ENCODE peak calls at places on chromosomes 6 and 20, in ten cellular contexts. J is colonic mucosa; Z is psoas muscle; O is heart right ventricle; M is astrocyte of the spinal cord; Y is right lobe of liver; A is H9; Q is mesothelial cell of epicardium; F is cardiac fibroblast; V is CD8-positive, alpha-beta T cell. B is an unnamed sample.

GRCh38 chr6:45491874-45492273 is 114.1 kb upstream of the SUPT3H start:
- DNase-seq in Z (no peak), V (no peak), Y (no peak), Q (no peak), F (no peak), J (no peak), A (no peak), O (no peak), M (no peak), B (no peak)

GRCh38 chr6:53829698-53830221 is 35.0 kb downstream of the LRRC1 start:
- DNase-seq in Y (no peak), V (no peak), A (no peak), M (no peak), F (no peak), Q (no peak), Z (no peak), J (peak), O (no peak), B (no peak)

GRCh38 chr6:11778648-11779307 is at the start of gene ADTRP:
- DNase-seq in V (no peak), M (no peak), J (peak), F (no peak), Y (no peak), A (no peak), Z (no peak), Q (no peak), O (peak), B (no peak)

GRCh38 chr6:2596222-2596621 is 154.5 kb downstream of the MYLK4 start:
- DNase-seq in Z (no peak), Q (no peak), A (peak), V (no peak), Y (no peak), M (no peak), O (no peak), J (no peak), F (no peak), B (no peak)

GRCh38 chr6:88374556-88374955 is 208.4 kb upstream of the CNR1 start:
- DNase-seq in M (no peak), Z (no peak), A (no peak), O (no peak), Q (no peak), V (no peak), J (no peak), Y (no peak), F (no peak), B (no peak)

GRCh38 chr6:64890609-64891008 is 816.4 kb downstream of the EYS start:
- DNase-seq in J (no peak), V (no peak), Y (no peak), M (peak), A (no peak), F (peak), Q (no peak), Z (no peak), O (no peak), B (no peak)

GRCh38 chr6:87161299-87161698 is 5.9 kb downstream of the ZNF292 start:
- DNase-seq in Q (no peak), J (no peak), V (no peak), Z (no peak), A (no peak), F (no peak), O (no peak), Y (no peak), M (no peak), B (no peak)

GRCh38 chr6:4809999-4810918 is 34.1 kb downstream of the CDYL start:
- DNase-seq in J (no peak), F (peak), Z (no peak), Y (no peak), Q (no peak), O (no peak), A (no peak), M (peak), V (no peak), B (no peak)

GRCh38 chr20:5056801-5057599 is 55.7 kb upstream of the SLC23A2 start:
- DNase-seq in Q (no peak), M (peak), J (peak), A (peak), V (peak), Y (peak), F (peak), Z (no peak), O (peak), B (no peak)

GRCh38 chr20:20680991-20681508 is 31.4 kb downstream of the RALGAPA2 start:
- DNase-seq in M (no peak), Z (no peak), J (no peak), O (no peak), Q (no peak), V (no peak), A (no peak), F (no peak), Y (no peak), B (no peak)

GRCh38 chr20:51643390-51643789 is 100.9 kb upstream of the NFATC2 start:
- DNase-seq in J (no peak), Z (no peak), O (no peak), V (no peak), Y (no peak), F (no peak), M (no peak), Q (no peak), A (no peak), B (no peak)

GRCh38 chr6:155315516-155315871 is 1.2 kb upstream of the TFB1M start:
- DNase-seq in M (no peak), F (peak), A (no peak), J (no peak), V (no peak), Z (no peak), Q (no peak), O (no peak), Y (no peak), B (no peak)

GRCh38 chr6:136599324-136600011 is 49.2 kb upstream of the MAP7 start:
- DNase-seq in V (no peak), Q (no peak), F (no peak), J (no peak), Y (no peak), M (no peak), O (peak), Z (peak), A (no peak), B (peak)

GRCh38 chr20:4147319-4147718 is 132.0 kb upstream of the RNF24 start:
- DNase-seq in Y (no peak), M (no peak), J (no peak), O (no peak), V (no peak), Z (no peak), A (no peak), Q (no peak), F (no peak), B (no peak)

GRCh38 chr6:106122306-106122940 is 36.3 kb downstream of the PRDM1 start:
- DNase-seq in Y (no peak), M (no peak), A (no peak), F (no peak), V (no peak), O (no peak), Q (no peak), J (no peak), Z (no peak), B (no peak)

GRCh38 chr20:36861875-36862801 is 13.8 kb upstream of the TLDC2 start:
- DNase-seq in A (peak), F (peak), J (peak), O (peak), V (no peak), Q (peak), Y (peak), M (peak), Z (peak), B (peak)

GRCh38 chr6:48834706-48835105 is 628.3 kb downstream of the MMUT start:
- DNase-seq in Z (no peak), Q (no peak), V (no peak), M (no peak), A (no peak), Y (no peak), F (peak), J (no peak), O (no peak), B (no peak)

DNA sequence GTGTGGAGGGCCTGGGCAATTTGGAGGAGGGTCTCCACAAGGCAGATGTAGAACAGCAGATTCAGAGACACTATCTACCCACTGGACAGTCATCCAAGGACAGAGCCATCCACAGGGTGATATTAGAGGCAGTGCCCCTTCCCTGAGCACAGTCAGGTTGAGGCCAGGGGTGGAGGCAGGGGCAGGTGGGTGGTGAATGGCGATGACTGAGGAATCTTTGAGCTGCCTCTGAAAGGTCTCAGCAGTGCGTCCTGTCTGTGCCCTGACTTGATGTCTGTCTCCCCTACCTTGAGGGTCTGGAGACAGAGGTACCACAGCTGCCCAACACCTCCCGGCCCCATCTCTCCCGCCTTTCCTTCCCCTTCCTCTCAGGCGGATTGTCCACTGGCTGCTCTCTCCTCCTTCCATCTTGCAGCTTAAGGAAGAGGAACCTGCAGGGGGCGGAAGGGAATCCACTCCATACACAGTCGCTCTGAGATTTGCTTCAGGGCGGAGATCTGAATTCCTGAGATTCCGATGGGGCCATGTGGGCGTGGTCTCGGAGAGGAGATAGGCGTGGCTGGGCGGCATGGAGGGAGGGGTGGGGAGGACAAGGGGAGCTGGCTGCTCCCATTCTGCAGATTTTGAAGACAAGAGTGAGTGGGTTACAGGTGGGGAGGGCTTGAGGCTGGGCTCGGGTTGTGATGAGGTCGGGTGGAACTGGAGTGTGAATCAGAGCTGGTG is 1.7 kb downstream of the MUCL3 start:
- DNase-seq in O (peak), J (peak), A (peak), Q (peak), Z (peak), F (peak), M (peak), V (no peak), Y (peak), B (peak)
- TF ChIP-seq CTCF in O (peak), J (no peak), A (peak), Q (no peak), Z (peak), F (peak), M (peak), V (no peak), Y (no peak), B (peak)

DNA sequence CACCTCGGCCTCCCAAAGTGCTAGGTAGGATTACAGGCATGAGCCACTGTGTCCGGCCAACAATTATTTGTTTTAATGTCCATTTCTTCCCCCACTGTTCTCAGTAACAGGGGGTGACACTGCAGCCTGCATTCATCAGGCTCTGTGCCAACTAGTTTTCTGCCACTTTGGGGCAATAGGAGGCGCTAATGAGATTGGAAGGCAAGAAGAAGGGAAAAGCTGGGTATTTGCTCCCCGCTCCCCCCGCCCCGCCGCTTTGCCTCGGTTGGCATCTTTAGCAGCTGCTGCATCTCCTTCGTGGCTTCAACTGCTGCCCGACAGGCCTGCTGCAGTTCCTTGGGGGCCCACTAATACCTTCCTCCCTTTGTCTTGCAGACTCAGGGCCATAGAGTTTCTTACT is 35.0 kb upstream of the MDGA1 start:
- DNase-seq in F (no peak), M (no peak), V (no peak), Z (no peak), A (peak), Q (no peak), O (no peak), Y (no peak), J (no peak), B (no peak)
- TF ChIP-seq CTCF in F (no peak), M (peak), V (no peak), Z (no peak), A (peak), Q (no peak), O (no peak), Y (no peak), J (no peak), B (no peak)

GRCh38 chr20:31517373-31517772 is 3.1 kb downstream of the HM13 start:
- DNase-seq in A (peak), J (peak), O (peak), Y (peak), M (peak), V (no peak), Z (peak), F (peak), Q (no peak), B (peak)
- TF ChIP-seq CTCF in A (peak), J (no peak), O (no peak), Y (no peak), M (peak), V (no peak), Z (no peak), F (peak), Q (no peak), B (peak)

GRCh38 chr6:162907876-162908481 is 180.2 kb downstream of the PACRG start:
- DNase-seq in O (no peak), F (peak), Y (no peak), V (no peak), Z (no peak), J (no peak), Q (no peak), M (peak), A (no peak), B (peak)
- TF ChIP-seq CTCF in O (peak), F (peak), Y (peak), V (no peak), Z (peak), J (peak), Q (peak), M (peak), A (peak), B (peak)

GRCh38 chr20:16007978-16008377 is 565.3 kb downstream of the KIF16B start:
- DNase-seq in J (no peak), V (no peak), O (no peak), F (no peak), Q (no peak), Z (no peak), Y (no peak), M (no peak), A (peak), B (no peak)
- TF ChIP-seq CTCF in J (no peak), V (no peak), O (no peak), F (no peak), Q (no peak), Z (no peak), Y (no peak), M (no peak), A (peak), B (no peak)

DNA sequence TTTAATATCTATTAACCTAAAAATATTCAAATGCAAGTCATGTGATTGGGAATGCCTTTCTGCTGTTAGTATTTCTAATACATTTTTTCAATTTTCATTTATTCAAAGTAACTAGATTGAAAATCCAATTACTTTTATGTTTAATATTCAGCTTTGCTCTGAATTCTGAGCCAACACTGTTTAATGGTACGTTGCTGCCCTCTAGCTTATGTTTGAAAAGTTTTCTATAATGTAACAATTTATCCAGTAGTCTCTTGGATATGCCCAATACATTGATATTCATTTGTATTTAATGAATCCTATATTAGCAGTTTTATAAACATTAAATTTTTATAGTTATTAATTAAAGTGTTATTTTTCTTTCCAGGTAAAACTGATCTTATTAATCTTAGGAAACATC is 47.4 kb downstream of the LGSN start:
- DNase-seq in Y (no peak), F (peak), M (peak), O (no peak), Z (no peak), Q (no peak), A (no peak), J (no peak), V (no peak), B (no peak)
- TF ChIP-seq CTCF in Y (peak), F (peak), M (no peak), O (peak), Z (peak), Q (peak), A (peak), J (peak), V (no peak), B (peak)